ENCODE peak calls at places on chromosomes 16 and 17, in five cellular contexts. One of them, this sample, is unnamed.

GRCh38 chr16:60491258-60491657 is 1545.0 kb downstream of the CDH8 start:
- DNase-seq in tibial nerve: no peak
- DNase-seq in kidney glomerular epithelial cell: no peak
- DNase-seq in Right ventricle myocardium superior: no peak
- DNase-seq in IMR-90: no peak
- DNase-seq in this sample: no peak

GRCh38 chr16:69260506-69260905 is 50.6 kb upstream of the VPS4A start:
- DNase-seq in tibial nerve: no peak
- DNase-seq in kidney glomerular epithelial cell: no peak
- DNase-seq in Right ventricle myocardium superior: no peak
- DNase-seq in IMR-90: no peak
- DNase-seq in this sample: no peak

GRCh38 chr17:78329263-78330059 is 30.4 kb downstream of the SOCS3 start:
- DNase-seq in tibial nerve: no peak
- DNase-seq in kidney glomerular epithelial cell: no peak
- DNase-seq in Right ventricle myocardium superior: no peak
- DNase-seq in IMR-90: peak; percentile 77
- DNase-seq in this sample: no peak

GRCh38 chr17:17365476-17366110 is 62.4 kb downstream of the NT5M start:
- DNase-seq in tibial nerve: no peak
- DNase-seq in kidney glomerular epithelial cell: no peak
- DNase-seq in Right ventricle myocardium superior: peak; percentile 13
- DNase-seq in IMR-90: no peak
- DNase-seq in this sample: no peak

GRCh38 chr16:82331397-82331796 is 161.4 kb upstream of the MPHOSPH6 start:
- DNase-seq in tibial nerve: no peak
- DNase-seq in kidney glomerular epithelial cell: no peak
- DNase-seq in Right ventricle myocardium superior: no peak
- DNase-seq in IMR-90: no peak
- DNase-seq in this sample: no peak

GRCh38 chr16:47887496-47887895 is 268.3 kb downstream of the ABCC12 start:
- DNase-seq in tibial nerve: no peak
- DNase-seq in kidney glomerular epithelial cell: peak; percentile 59
- DNase-seq in Right ventricle myocardium superior: no peak
- DNase-seq in IMR-90: peak; percentile 33
- DNase-seq in this sample: no peak

GRCh38 chr17:48052956-48053757 is 5.0 kb downstream of the NFE2L1 start:
- DNase-seq in tibial nerve: peak; percentile 80
- DNase-seq in kidney glomerular epithelial cell: peak; percentile 32
- DNase-seq in Right ventricle myocardium superior: peak; percentile 89
- DNase-seq in IMR-90: peak; percentile 40
- DNase-seq in this sample: peak; percentile 91

GRCh38 chr16:24611310-24611709 is 71.9 kb downstream of the RBBP6 start:
- DNase-seq in tibial nerve: no peak
- DNase-seq in kidney glomerular epithelial cell: no peak
- DNase-seq in Right ventricle myocardium superior: no peak
- DNase-seq in IMR-90: no peak
- DNase-seq in this sample: no peak

GRCh38 chr16:6374816-6375215 is 957.8 kb upstream of the RBFOX1 start:
- DNase-seq in tibial nerve: no peak
- DNase-seq in kidney glomerular epithelial cell: no peak
- DNase-seq in Right ventricle myocardium superior: no peak
- DNase-seq in IMR-90: no peak
- DNase-seq in this sample: no peak

GRCh38 chr17:71189493-71189831 is 931.4 kb upstream of the SOX9 start:
- DNase-seq in tibial nerve: no peak
- DNase-seq in kidney glomerular epithelial cell: no peak
- DNase-seq in Right ventricle myocardium superior: no peak
- DNase-seq in IMR-90: no peak
- DNase-seq in this sample: no peak

GRCh38 chr17:37389160-37389559 is 13.4 kb downstream of the C17orf78 start:
- DNase-seq in tibial nerve: no peak
- DNase-seq in kidney glomerular epithelial cell: no peak
- DNase-seq in Right ventricle myocardium superior: no peak
- DNase-seq in IMR-90: no peak
- DNase-seq in this sample: no peak

GRCh38 chr17:47265983-47266541 is 12.4 kb downstream of the ITGB3 start:
- DNase-seq in tibial nerve: no peak
- DNase-seq in kidney glomerular epithelial cell: peak; percentile 48
- DNase-seq in Right ventricle myocardium superior: no peak
- DNase-seq in IMR-90: peak; percentile 71
- DNase-seq in this sample: no peak

This sample was measured in heart right ventricle.